ENCODE peak calls at places on chromosomes 12 and 14, in ten cellular contexts. One of them, this sample, is unnamed.

GRCh38 chr14:73789996-73790581 is 61.5 kb upstream of the PTGR2 start:
- DNase-seq in kidney: no peak
- DNase-seq in fibroblast of lung: peak; percentile 99
- DNase-seq in tibial artery: peak; percentile 77
- DNase-seq in bronchial epithelial cell: peak; percentile 85
- DNase-seq in OCI-LY7: no peak
- DNase-seq in lower lobe of right lung: no peak
- DNase-seq in GM06990: no peak
- DNase-seq in GM10248: no peak
- DNase-seq in gastrocnemius medialis: peak; percentile 55
- DNase-seq in this sample: no peak

GRCh38 chr14:70358631-70359030 is 852 bp downstream of the COX16 start:
- DNase-seq in kidney: no peak
- DNase-seq in fibroblast of lung: peak; percentile 19
- DNase-seq in tibial artery: no peak
- DNase-seq in bronchial epithelial cell: peak; percentile 22
- DNase-seq in OCI-LY7: no peak
- DNase-seq in lower lobe of right lung: no peak
- DNase-seq in GM06990: no peak
- DNase-seq in GM10248: no peak
- DNase-seq in gastrocnemius medialis: no peak
- DNase-seq in this sample: peak; percentile 5

GRCh38 chr12:109264095-109264942 is 44.8 kb downstream of the FOXN4 start:
- DNase-seq in kidney: peak; percentile 87
- DNase-seq in fibroblast of lung: peak; percentile 45
- DNase-seq in tibial artery: peak; percentile 61
- DNase-seq in bronchial epithelial cell: peak; percentile 37
- DNase-seq in OCI-LY7: peak; percentile 78
- DNase-seq in lower lobe of right lung: peak; percentile 74
- DNase-seq in GM06990: peak; percentile 52
- DNase-seq in GM10248: peak; percentile 85
- DNase-seq in gastrocnemius medialis: peak; percentile 68
- DNase-seq in this sample: peak; percentile 82

GRCh38 chr12:2288001-2288400 is 235.2 kb downstream of the CACNA1C start:
- DNase-seq in kidney: no peak
- DNase-seq in fibroblast of lung: peak; percentile 57
- DNase-seq in tibial artery: peak; percentile 37
- DNase-seq in bronchial epithelial cell: no peak
- DNase-seq in OCI-LY7: no peak
- DNase-seq in lower lobe of right lung: no peak
- DNase-seq in GM06990: no peak
- DNase-seq in GM10248: no peak
- DNase-seq in gastrocnemius medialis: no peak
- DNase-seq in this sample: no peak

GRCh38 chr12:22624573-22624907 is 431 bp upstream of the ETNK1 start:
- DNase-seq in kidney: no peak
- DNase-seq in fibroblast of lung: no peak
- DNase-seq in tibial artery: no peak
- DNase-seq in bronchial epithelial cell: no peak
- DNase-seq in OCI-LY7: no peak
- DNase-seq in lower lobe of right lung: no peak
- DNase-seq in GM06990: no peak
- DNase-seq in GM10248: no peak
- DNase-seq in gastrocnemius medialis: no peak
- DNase-seq in this sample: no peak

GRCh38 chr12:83408168-83408567 is 721.5 kb downstream of the TMTC2 start:
- DNase-seq in kidney: no peak
- DNase-seq in fibroblast of lung: no peak
- DNase-seq in tibial artery: no peak
- DNase-seq in bronchial epithelial cell: no peak
- DNase-seq in OCI-LY7: no peak
- DNase-seq in lower lobe of right lung: no peak
- DNase-seq in GM06990: no peak
- DNase-seq in GM10248: no peak
- DNase-seq in gastrocnemius medialis: no peak
- DNase-seq in this sample: no peak

GRCh38 chr14:59583755-59584154 is 7.1 kb upstream of the CCDC175 start:
- DNase-seq in kidney: no peak
- DNase-seq in fibroblast of lung: peak; percentile 68
- DNase-seq in tibial artery: no peak
- DNase-seq in bronchial epithelial cell: peak; percentile 22
- DNase-seq in OCI-LY7: no peak
- DNase-seq in lower lobe of right lung: no peak
- DNase-seq in GM06990: no peak
- DNase-seq in GM10248: no peak
- DNase-seq in gastrocnemius medialis: no peak
- DNase-seq in this sample: no peak

GRCh38 chr12:26265606-26266005 is 70.2 kb downstream of the SSPN start:
- DNase-seq in kidney: no peak
- DNase-seq in fibroblast of lung: no peak
- DNase-seq in tibial artery: no peak
- DNase-seq in bronchial epithelial cell: peak; percentile 69
- DNase-seq in OCI-LY7: no peak
- DNase-seq in lower lobe of right lung: no peak
- DNase-seq in GM06990: no peak
- DNase-seq in GM10248: no peak
- DNase-seq in gastrocnemius medialis: no peak
- DNase-seq in this sample: no peak

GRCh38 chr12:10771132-10771733 is 31.2 kb downstream of the TAS2R7 start:
- DNase-seq in kidney: no peak
- DNase-seq in fibroblast of lung: peak; percentile 20
- DNase-seq in tibial artery: no peak
- DNase-seq in bronchial epithelial cell: peak; percentile 44
- DNase-seq in OCI-LY7: peak; percentile 27
- DNase-seq in lower lobe of right lung: no peak
- DNase-seq in GM06990: no peak
- DNase-seq in GM10248: no peak
- DNase-seq in gastrocnemius medialis: no peak
- DNase-seq in this sample: peak; percentile 9

GRCh38 chr12:55687746-55688145 is 20.0 kb downstream of the ITGA7 start:
- DNase-seq in kidney: peak; percentile 10
- DNase-seq in fibroblast of lung: peak; percentile 24
- DNase-seq in tibial artery: no peak
- DNase-seq in bronchial epithelial cell: peak; percentile 36
- DNase-seq in OCI-LY7: no peak
- DNase-seq in lower lobe of right lung: no peak
- DNase-seq in GM06990: no peak
- DNase-seq in GM10248: peak; percentile 71
- DNase-seq in gastrocnemius medialis: no peak
- DNase-seq in this sample: peak; percentile 60

GRCh38 chr12:122891661-122892525 is 4.0 kb downstream of the VPS37B start:
- DNase-seq in kidney: no peak
- DNase-seq in fibroblast of lung: peak; percentile 85
- DNase-seq in tibial artery: no peak
- DNase-seq in bronchial epithelial cell: peak; percentile 89
- DNase-seq in OCI-LY7: no peak
- DNase-seq in lower lobe of right lung: no peak
- DNase-seq in GM06990: no peak
- DNase-seq in GM10248: no peak
- DNase-seq in gastrocnemius medialis: no peak
- DNase-seq in this sample: no peak

GRCh38 chr12:103698752-103699540 is 111.9 kb downstream of the STAB2 start:
- DNase-seq in kidney: no peak
- DNase-seq in fibroblast of lung: peak; percentile 6
- DNase-seq in tibial artery: no peak
- DNase-seq in bronchial epithelial cell: no peak
- DNase-seq in OCI-LY7: no peak
- DNase-seq in lower lobe of right lung: no peak
- DNase-seq in GM06990: no peak
- DNase-seq in GM10248: peak; percentile 26
- DNase-seq in gastrocnemius medialis: no peak
- DNase-seq in this sample: no peak

GRCh38 chr14:36520601-36521525 is 831 bp upstream of the NKX2-1 start:
- DNase-seq in kidney: peak; percentile 66
- DNase-seq in fibroblast of lung: no peak
- DNase-seq in tibial artery: no peak
- DNase-seq in bronchial epithelial cell: no peak
- DNase-seq in OCI-LY7: no peak
- DNase-seq in lower lobe of right lung: peak; percentile 79
- DNase-seq in GM06990: no peak
- DNase-seq in GM10248: peak; percentile 39
- DNase-seq in gastrocnemius medialis: no peak
- DNase-seq in this sample: peak; percentile 63

GRCh38 chr12:58313091-58313855 is 371.9 kb downstream of the ATP23 start:
- DNase-seq in kidney: no peak
- DNase-seq in fibroblast of lung: peak; percentile 94
- DNase-seq in tibial artery: no peak
- DNase-seq in bronchial epithelial cell: peak; percentile 78
- DNase-seq in OCI-LY7: no peak
- DNase-seq in lower lobe of right lung: no peak
- DNase-seq in GM06990: no peak
- DNase-seq in GM10248: no peak
- DNase-seq in gastrocnemius medialis: no peak
- DNase-seq in this sample: no peak

GRCh38 chr14:63852817-63853730 is at the start of gene SYNE2:
- DNase-seq in kidney: peak; percentile 94
- DNase-seq in fibroblast of lung: peak; percentile 74
- DNase-seq in tibial artery: peak; percentile 66
- DNase-seq in bronchial epithelial cell: peak; percentile 55
- DNase-seq in OCI-LY7: peak; percentile 91
- DNase-seq in lower lobe of right lung: peak; percentile 83
- DNase-seq in GM06990: peak; percentile 89
- DNase-seq in GM10248: peak; percentile 92
- DNase-seq in gastrocnemius medialis: peak; percentile 62
- DNase-seq in this sample: peak; percentile 95
- TF ChIP-seq CTCF in kidney: peak; percentile 33
- TF ChIP-seq CTCF in fibroblast of lung: no peak
- TF ChIP-seq CTCF in tibial artery: peak; percentile 40
- TF ChIP-seq CTCF in bronchial epithelial cell: peak; percentile 20
- TF ChIP-seq CTCF in OCI-LY7: peak; percentile 56
- TF ChIP-seq CTCF in lower lobe of right lung: peak; percentile 34
- TF ChIP-seq CTCF in GM06990: peak; percentile 44
- TF ChIP-seq CTCF in GM10248: peak; percentile 35
- TF ChIP-seq CTCF in gastrocnemius medialis: peak; percentile 48
- TF ChIP-seq CTCF in this sample: peak; percentile 12

GRCh38 chr12:53499261-53500118 is at the start of gene MAP3K12:
- DNase-seq in kidney: peak; percentile 95
- DNase-seq in fibroblast of lung: peak; percentile 59
- DNase-seq in tibial artery: peak; percentile 80
- DNase-seq in bronchial epithelial cell: no peak
- DNase-seq in OCI-LY7: peak; percentile 76
- DNase-seq in lower lobe of right lung: peak; percentile 70
- DNase-seq in GM06990: peak; percentile 65
- DNase-seq in GM10248: peak; percentile 58
- DNase-seq in gastrocnemius medialis: peak; percentile 56
- DNase-seq in this sample: peak; percentile 65
- TF ChIP-seq CTCF in kidney: no peak
- TF ChIP-seq CTCF in fibroblast of lung: peak; percentile 3
- TF ChIP-seq CTCF in tibial artery: no peak
- TF ChIP-seq CTCF in bronchial epithelial cell: no peak
- TF ChIP-seq CTCF in OCI-LY7: peak; percentile 27
- TF ChIP-seq CTCF in lower lobe of right lung: no peak
- TF ChIP-seq CTCF in GM06990: peak; percentile 21
- TF ChIP-seq CTCF in GM10248: peak; percentile 21
- TF ChIP-seq CTCF in gastrocnemius medialis: no peak
- TF ChIP-seq CTCF in this sample: peak; percentile 24

GRCh38 chr12:14810953-14811483 is 3.0 kb downstream of the SMCO3 start:
- DNase-seq in kidney: no peak
- DNase-seq in fibroblast of lung: peak; percentile 27
- DNase-seq in tibial artery: no peak
- DNase-seq in bronchial epithelial cell: peak; percentile 37
- DNase-seq in OCI-LY7: peak; percentile 19
- DNase-seq in lower lobe of right lung: no peak
- DNase-seq in GM06990: no peak
- DNase-seq in GM10248: no peak
- DNase-seq in gastrocnemius medialis: no peak
- DNase-seq in this sample: no peak
- TF ChIP-seq CTCF in kidney: peak; percentile 36
- TF ChIP-seq CTCF in fibroblast of lung: peak; percentile 54
- TF ChIP-seq CTCF in tibial artery: peak; percentile 26
- TF ChIP-seq CTCF in bronchial epithelial cell: peak; percentile 64
- TF ChIP-seq CTCF in OCI-LY7: peak; percentile 72
- TF ChIP-seq CTCF in lower lobe of right lung: peak; percentile 39
- TF ChIP-seq CTCF in GM06990: peak; percentile 23
- TF ChIP-seq CTCF in GM10248: peak; percentile 21
- TF ChIP-seq CTCF in gastrocnemius medialis: peak; percentile 18
- TF ChIP-seq CTCF in this sample: peak; percentile 19

GRCh38 chr14:91062600-91062999 is 2.2 kb upstream of the RPS6KA5 start:
- DNase-seq in kidney: no peak
- DNase-seq in fibroblast of lung: no peak
- DNase-seq in tibial artery: no peak
- DNase-seq in bronchial epithelial cell: no peak
- DNase-seq in OCI-LY7: no peak
- DNase-seq in lower lobe of right lung: no peak
- DNase-seq in GM06990: no peak
- DNase-seq in GM10248: no peak
- DNase-seq in gastrocnemius medialis: no peak
- DNase-seq in this sample: no peak

GRCh38 chr14:91059576-91060471 is 617 bp downstream of the RPS6KA5 start:
- DNase-seq in kidney: peak; percentile 88
- DNase-seq in fibroblast of lung: no peak
- DNase-seq in tibial artery: peak; percentile 28
- DNase-seq in bronchial epithelial cell: peak; percentile 20
- DNase-seq in OCI-LY7: peak; percentile 76
- DNase-seq in lower lobe of right lung: peak; percentile 70
- DNase-seq in GM06990: peak; percentile 57
- DNase-seq in GM10248: peak; percentile 61
- DNase-seq in gastrocnemius medialis: peak; percentile 49
- DNase-seq in this sample: peak; percentile 80

GRCh38 chr14:91061309-91061887 is 957 bp upstream of the RPS6KA5 start:
- DNase-seq in kidney: no peak
- DNase-seq in fibroblast of lung: no peak
- DNase-seq in tibial artery: no peak
- DNase-seq in bronchial epithelial cell: no peak
- DNase-seq in OCI-LY7: peak; percentile 17
- DNase-seq in lower lobe of right lung: no peak
- DNase-seq in GM06990: no peak
- DNase-seq in GM10248: no peak
- DNase-seq in gastrocnemius medialis: no peak
- DNase-seq in this sample: no peak

GRCh38 chr14:91063119-91063518 is 2.7 kb upstream of the RPS6KA5 start:
- DNase-seq in kidney: no peak
- DNase-seq in fibroblast of lung: no peak
- DNase-seq in tibial artery: no peak
- DNase-seq in bronchial epithelial cell: no peak
- DNase-seq in OCI-LY7: peak; percentile 81
- DNase-seq in lower lobe of right lung: no peak
- DNase-seq in GM06990: peak; percentile 48
- DNase-seq in GM10248: peak; percentile 34
- DNase-seq in gastrocnemius medialis: no peak
- DNase-seq in this sample: peak; percentile 44

DNA sequence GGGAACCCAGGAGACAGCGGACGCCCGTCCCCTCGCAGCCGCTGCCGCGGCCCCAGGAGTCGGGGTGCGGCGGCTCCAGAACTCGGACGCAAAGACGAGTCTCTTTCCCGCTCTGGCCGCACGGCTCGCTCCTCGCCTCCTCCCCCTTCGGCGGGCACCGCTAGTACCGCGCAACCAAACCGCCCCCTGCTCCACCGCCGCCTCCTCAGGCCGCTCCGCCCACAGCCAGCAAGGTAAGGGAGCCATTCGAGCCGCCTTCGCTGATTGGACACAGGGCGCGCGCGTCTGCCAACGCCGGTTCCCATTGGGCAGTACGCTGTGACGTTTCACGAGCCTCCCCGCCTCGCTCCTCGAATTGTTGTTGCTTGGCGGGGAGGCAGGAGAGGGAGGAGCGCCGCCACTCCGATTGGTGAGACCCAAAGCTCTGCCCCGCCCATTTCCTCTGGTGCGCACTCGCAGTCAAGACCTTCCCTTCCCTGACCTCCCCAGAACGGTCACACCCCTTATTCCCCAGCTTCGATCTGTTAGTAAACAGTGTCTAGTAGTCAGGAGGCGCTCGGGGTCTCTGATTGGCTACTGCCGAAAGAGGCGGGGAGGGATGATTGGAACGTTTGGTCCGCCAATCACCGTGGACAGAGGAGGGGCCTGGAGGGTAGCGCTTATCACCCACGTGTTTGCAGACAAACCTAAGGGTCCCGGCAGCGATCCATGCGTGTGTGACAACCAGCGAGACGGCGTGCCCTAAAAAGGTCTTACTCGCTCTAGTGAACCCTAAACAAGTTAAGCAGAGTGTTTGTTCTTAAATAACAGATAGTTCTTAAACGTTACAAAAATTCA is at the start of gene RPS6KA5:
- DNase-seq in kidney: peak; percentile 100
- DNase-seq in fibroblast of lung: peak; percentile 100
- DNase-seq in tibial artery: peak; percentile 100
- DNase-seq in bronchial epithelial cell: peak; percentile 99
- DNase-seq in OCI-LY7: peak; percentile 100
- DNase-seq in lower lobe of right lung: peak; percentile 100
- DNase-seq in GM06990: peak; percentile 99
- DNase-seq in GM10248: peak; percentile 94
- DNase-seq in gastrocnemius medialis: peak; percentile 100
- DNase-seq in this sample: peak; percentile 95
- TF ChIP-seq CTCF in kidney: no peak
- TF ChIP-seq CTCF in fibroblast of lung: no peak
- TF ChIP-seq CTCF in tibial artery: no peak
- TF ChIP-seq CTCF in bronchial epithelial cell: no peak
- TF ChIP-seq CTCF in OCI-LY7: no peak
- TF ChIP-seq CTCF in lower lobe of right lung: peak; percentile 25
- TF ChIP-seq CTCF in GM06990: no peak
- TF ChIP-seq CTCF in GM10248: no peak
- TF ChIP-seq CTCF in gastrocnemius medialis: no peak
- TF ChIP-seq CTCF in this sample: no peak